ENCODE peak calls at places on chromosomes 2 and 18, in six cellular contexts. P is A673, X is heart right ventricle, Z is psoas muscle, F is tibial artery, B is breast epithelium. W is an unnamed sample. For H3K4me1 and H3K9me3, the result is how much of the 10 kb centered on the place peaks cover.

GRCh38 chr2:67974564-67975430 is 88.0 kb downstream of the C1D start:
- DNase-seq in X (peak), P (peak), Z (peak), B (peak), F (peak), W (no peak)

GRCh38 chr18:23542471-23542870 is 39.2 kb downstream of the RMC1 start:
- DNase-seq in Z (no peak), F (no peak), B (no peak), P (no peak), X (no peak), W (no peak)

GRCh38 chr18:63382843-63383242 is 15.8 kb upstream of the KDSR start:
- DNase-seq in F (no peak), P (no peak), B (no peak), X (no peak), Z (no peak), W (no peak)

GRCh38 chr2:238203104-238203972 is at the start of gene ILKAP:
- DNase-seq in Z (peak), X (peak), B (peak), F (peak), P (peak), W (peak)

GRCh38 chr2:128425731-128426620 is 107.3 kb upstream of the HS6ST1 start:
- DNase-seq in X (no peak), F (no peak), B (no peak), P (no peak), Z (no peak), W (peak)

GRCh38 chr2:237322564-237322963 is 91.4 kb downstream of the COL6A3 start:
- DNase-seq in F (no peak), P (no peak), B (no peak), X (no peak), Z (no peak), W (no peak)

GRCh38 chr2:138877421-138877820 is 97.2 kb upstream of the NXPH2 start:
- DNase-seq in P (peak), X (no peak), Z (no peak), F (no peak), B (no peak), W (no peak)

GRCh38 chr2:167898297-167898696 is 349.1 kb downstream of the STK39 start:
- DNase-seq in Z (no peak), P (no peak), F (no peak), X (no peak), B (no peak), W (no peak)

GRCh38 chr2:230060672-230061293 is 7.9 kb downstream of the SLC16A14 start:
- DNase-seq in F (no peak), P (no peak), X (no peak), B (no peak), Z (no peak), W (no peak)

GRCh38 chr2:10171006-10171800 is 48.7 kb downstream of the RRM2 start:
- DNase-seq in P (no peak), F (no peak), Z (no peak), B (no peak), X (no peak), W (no peak)

GRCh38 chr18:27750014-27750413 is 426.9 kb downstream of the CDH2 start:
- DNase-seq in B (no peak), Z (no peak), X (no peak), F (no peak), P (peak), W (peak)

GRCh38 chr18:75548353-75548752 is 120.8 kb upstream of the SMIM21 start:
- DNase-seq in P (peak), B (no peak), F (no peak), X (no peak), Z (no peak), W (no peak)

GRCh38 chr18:46073474-46074331 is 1.6 kb upstream of the PSTPIP2 start:
- DNase-seq in Z (no peak), F (no peak), P (peak), B (no peak), X (no peak), W (no peak)

GRCh38 chr2:163347982-163348842 is 387.6 kb downstream of the FIGN start:
- DNase-seq in X (peak), Z (peak), P (peak), F (peak), B (peak), W (no peak)

GRCh38 chr2:199463708-199464613 is 6.2 kb upstream of the SATB2 start:
- DNase-seq in B (no peak), X (no peak), F (no peak), P (peak), Z (no peak), W (no peak)

GRCh38 chr18:68429809-68430208 is 285.1 kb downstream of the TMX3 start:
- DNase-seq in Z (no peak), X (no peak), B (no peak), F (no peak), P (no peak), W (no peak)

GRCh38 chr2:120385355-120386127 is 39.6 kb downstream of the INHBB start:
- DNase-seq in Z (no peak), F (no peak), X (no peak), B (no peak), P (peak), W (no peak)

GRCh38 chr18:52131845-52132244 is 208.2 kb upstream of the DCC start:
- DNase-seq in F (no peak), B (no peak), X (no peak), Z (no peak), P (no peak), W (no peak)

GRCh38 chr2:185050804-185051203 is 452.5 kb downstream of the ZNF804A start:
- DNase-seq in Z (no peak), B (no peak), X (no peak), F (no peak), P (no peak), W (no peak)

GRCh38 chr2:100239513-100240210 is 82.6 kb downstream of the LONRF2 start:
- DNase-seq in P (no peak), B (no peak), F (no peak), Z (no peak), X (no peak), W (no peak)

GRCh38 chr2:146940016-146940685 is 904.7 kb upstream of the ACVR2A start:
- DNase-seq in B (no peak), X (no peak), P (no peak), F (no peak), Z (no peak), W (no peak)

GRCh38 chr2:237581326-237581725 is 9.2 kb downstream of the RAB17 start:
- DNase-seq in F (no peak), P (no peak), B (no peak), Z (no peak), X (no peak), W (no peak)

GRCh38 chr2:230660294-230661060 is 52.2 kb upstream of the CAB39 start:
- DNase-seq in P (no peak), F (peak), X (peak), B (peak), Z (peak), W (no peak)

GRCh38 chr2:73297151-73297559 is 3.8 kb upstream of the EGR4 start:
- DNase-seq in X (no peak), B (no peak), Z (no peak), P (no peak), F (no peak), W (no peak)

GRCh38 chr18:61892683-61893303 is at the start of gene RNF152:
- DNase-seq in X (peak), B (no peak), P (peak), Z (peak), F (peak), W (peak)

GRCh38 chr2:126187665-126188064 is 468.3 kb upstream of the GYPC start:
- DNase-seq in X (no peak), B (no peak), F (no peak), P (no peak), Z (no peak), W (no peak)

GRCh38 chr2:70799706-70800105 is 9.3 kb upstream of the FIGLA start:
- DNase-seq in Z (no peak), X (no peak), B (no peak), F (no peak), P (no peak), W (no peak)

GRCh38 chr2:199659207-199659606 is 191.8 kb downstream of the FTCDNL1 start:
- DNase-seq in P (peak), Z (peak), B (no peak), X (peak), F (no peak), W (no peak)

GRCh38 chr2:74571058-74571457 is 16.5 kb downstream of the DOK1 start:
- DNase-seq in F (no peak), X (no peak), P (no peak), Z (no peak), B (no peak), W (no peak)

GRCh38 chr2:71613566-71613952 is 160.2 kb downstream of the DYSF start:
- DNase-seq in F (no peak), P (no peak), Z (peak), X (no peak), B (peak), W (no peak)

GRCh38 chr2:88201811-88202169 is 31.6 kb downstream of the THNSL2 start:
- DNase-seq in X (no peak), B (no peak), Z (no peak), F (no peak), P (no peak), W (no peak)

GRCh38 chr2:148132400-148132799 is 111.5 kb downstream of the MBD5 start:
- DNase-seq in F (no peak), Z (no peak), B (no peak), X (no peak), P (no peak), W (no peak)

DNA sequence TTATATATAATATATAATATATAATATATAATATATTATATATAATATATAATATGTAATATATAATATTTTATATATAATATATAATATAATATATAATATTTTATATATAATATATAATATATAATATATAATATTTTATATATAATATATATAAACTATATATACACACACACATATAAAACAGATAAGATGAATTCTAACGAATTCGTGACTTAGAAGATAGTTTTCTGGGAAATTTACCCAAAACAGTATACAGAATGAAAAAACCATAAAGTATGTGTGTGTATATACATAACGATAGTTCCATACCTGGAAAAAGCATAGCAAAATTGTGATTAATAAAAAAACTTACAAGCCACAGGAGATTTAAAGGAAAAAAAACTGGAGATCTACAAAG is 80.6 kb downstream of the THADA start:
- DNase-seq in B (no peak), Z (no peak), F (no peak), X (no peak), P (no peak), W (no peak)
- H3K4me1 ChIP-seq in B (under half), Z (half or more), F (half or more), X (under half), P (under half), W (half or more)

DNA sequence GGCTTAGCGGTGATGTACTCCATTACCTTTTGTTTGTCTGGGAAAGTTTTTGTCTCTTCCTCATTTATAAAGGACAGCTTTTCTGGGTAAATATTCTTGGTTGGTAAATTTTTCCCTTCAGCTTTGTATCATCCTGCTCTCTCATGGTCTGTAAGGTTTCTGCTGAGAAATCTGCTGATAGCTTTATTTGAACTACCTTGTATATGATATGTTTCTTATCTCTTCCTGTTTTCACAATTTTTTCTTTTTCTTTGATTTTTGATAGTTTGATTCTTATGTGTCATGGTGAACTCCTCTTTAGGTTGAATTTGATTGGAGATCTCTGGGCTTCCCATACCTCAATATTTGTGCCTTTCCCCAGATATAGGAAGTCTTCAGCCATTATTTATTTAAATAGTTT is 44.7 kb downstream of the MSTN start:
- DNase-seq in Z (no peak), B (no peak), X (no peak), F (no peak), P (no peak), W (no peak)
- H3K9me3 ChIP-seq in Z (under half), B (under half), X (under half), F (under half), P (under half), W (under half)

DNA sequence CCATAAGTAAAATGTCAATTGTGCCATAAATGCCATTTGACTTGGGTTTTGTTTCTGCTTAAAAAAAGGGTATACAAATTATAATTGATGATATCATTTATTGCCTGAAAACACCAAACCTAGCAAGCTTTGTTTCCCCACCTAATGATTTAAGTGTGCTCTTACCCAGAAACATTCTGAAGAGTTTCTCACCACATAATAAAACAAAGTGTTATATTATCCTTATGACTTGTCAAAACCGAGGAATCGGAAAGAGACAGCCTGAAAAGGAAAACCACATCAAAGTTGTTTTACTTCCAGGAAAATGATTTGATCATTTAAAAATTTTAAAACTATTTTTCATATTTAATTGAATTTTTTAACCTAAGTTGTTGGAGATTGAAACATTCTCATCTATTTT is 170.5 kb upstream of the SLC39A10 start:
- DNase-seq in Z (no peak), X (no peak), F (no peak), P (no peak), B (no peak), W (no peak)
- H3K4me1 ChIP-seq in Z (under half), X (under half), F (under half), P (under half), B (under half), W (under half)

GRCh38 chr2:181879295-181879694 is 12.2 kb upstream of the ITPRID2 start:
- DNase-seq in P (no peak), B (no peak), F (no peak), Z (no peak), X (no peak), W (no peak)
- H3K9me3 ChIP-seq in P (under half), B (under half), F (under half), Z (under half), X (under half), W (under half)

GRCh38 chr2:7373156-7373555 is 455.9 kb downstream of the RNF144A start:
- DNase-seq in Z (no peak), F (no peak), X (no peak), P (no peak), B (no peak), W (no peak)
- H3K4me1 ChIP-seq in Z (under half), F (under half), X (under half), P (under half), B (under half), W (under half)

GRCh38 chr18:78739843-78740677 is 239.6 kb upstream of the SALL3 start:
- DNase-seq in X (no peak), F (no peak), B (no peak), P (no peak), Z (no peak), W (no peak)

GRCh38 chr18:78740876-78741275 is 238.7 kb upstream of the SALL3 start:
- DNase-seq in X (no peak), P (no peak), F (no peak), Z (no peak), B (no peak), W (peak)

GRCh38 chr18:78741381-78742340 is 238.0 kb upstream of the SALL3 start:
- DNase-seq in X (no peak), F (no peak), B (no peak), Z (no peak), P (peak), W (no peak)

GRCh38 chr18:78742346-78742745 is 237.3 kb upstream of the SALL3 start:
- DNase-seq in F (no peak), P (no peak), B (no peak), Z (no peak), X (no peak), W (no peak)

DNA sequence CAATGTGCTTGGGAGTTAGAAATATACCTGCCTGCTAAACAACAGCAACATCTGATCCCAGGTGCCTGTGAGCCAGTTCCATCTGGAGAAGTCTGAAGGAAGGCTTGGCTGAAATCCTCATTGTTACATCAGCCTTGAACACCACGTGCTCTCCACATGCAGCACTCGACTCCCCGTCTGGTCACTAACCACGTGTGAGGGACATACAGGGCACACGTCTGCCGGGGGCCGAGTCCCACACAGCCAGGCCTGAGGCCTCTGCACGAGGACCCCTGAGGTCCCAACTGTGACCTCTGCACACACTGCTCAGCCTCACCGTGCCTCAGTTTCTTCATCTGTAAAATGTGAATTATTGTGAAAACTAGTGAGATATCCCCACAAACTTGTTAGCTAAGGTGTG is 236.5 kb upstream of the SALL3 start:
- DNase-seq in B (no peak), F (no peak), Z (no peak), P (no peak), X (no peak), W (no peak)
- H3K9me3 ChIP-seq in B (under half), F (under half), Z (under half), P (under half), X (under half), W (under half)

GRCh38 chr2:101675512-101675911 is 22.0 kb upstream of the MAP4K4 start:
- DNase-seq in X (no peak), B (no peak), Z (no peak), F (no peak), P (no peak), W (no peak)
- H3K4me1 ChIP-seq in X (under half), B (under half), Z (under half), F (under half), P (under half), W (under half)

GRCh38 chr2:15813481-15814266 is 126.7 kb upstream of the MYCN start:
- DNase-seq in B (no peak), Z (no peak), X (no peak), P (no peak), F (no peak), W (no peak)

GRCh38 chr2:15812187-15812830 is 128.0 kb upstream of the MYCN start:
- DNase-seq in B (no peak), F (no peak), P (no peak), Z (no peak), X (no peak), W (no peak)

GRCh38 chr2:15814946-15815345 is 125.4 kb upstream of the MYCN start:
- DNase-seq in Z (no peak), X (no peak), P (no peak), F (no peak), B (no peak), W (no peak)

GRCh38 chr2:15816226-15816625 is 124.1 kb upstream of the MYCN start:
- DNase-seq in B (no peak), Z (no peak), F (no peak), X (no peak), P (no peak), W (no peak)

DNA sequence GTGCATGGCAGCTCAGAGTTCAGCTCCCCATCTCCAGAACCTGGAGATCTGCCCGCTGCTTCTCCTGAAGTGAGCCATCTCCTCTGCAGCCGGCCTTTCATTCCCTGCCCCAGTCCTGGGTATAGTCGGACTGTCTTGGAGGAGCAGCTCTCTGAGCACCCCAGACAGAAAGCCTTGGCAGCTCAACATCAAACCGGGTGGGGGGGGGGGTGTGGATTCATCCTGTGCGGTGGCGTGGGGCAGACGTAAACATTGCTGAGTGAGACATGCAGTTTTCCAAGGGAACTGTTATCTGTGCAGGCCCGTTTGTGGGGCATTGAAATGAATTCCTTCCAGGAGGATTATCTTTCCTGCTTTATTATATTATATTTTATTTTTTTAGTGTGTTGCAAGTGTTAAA is 125.9 kb upstream of the MYCN start:
- DNase-seq in B (no peak), X (no peak), P (no peak), F (no peak), Z (no peak), W (no peak)
- H3K9me3 ChIP-seq in B (under half), X (under half), P (under half), F (under half), Z (under half), W (under half)

DNA sequence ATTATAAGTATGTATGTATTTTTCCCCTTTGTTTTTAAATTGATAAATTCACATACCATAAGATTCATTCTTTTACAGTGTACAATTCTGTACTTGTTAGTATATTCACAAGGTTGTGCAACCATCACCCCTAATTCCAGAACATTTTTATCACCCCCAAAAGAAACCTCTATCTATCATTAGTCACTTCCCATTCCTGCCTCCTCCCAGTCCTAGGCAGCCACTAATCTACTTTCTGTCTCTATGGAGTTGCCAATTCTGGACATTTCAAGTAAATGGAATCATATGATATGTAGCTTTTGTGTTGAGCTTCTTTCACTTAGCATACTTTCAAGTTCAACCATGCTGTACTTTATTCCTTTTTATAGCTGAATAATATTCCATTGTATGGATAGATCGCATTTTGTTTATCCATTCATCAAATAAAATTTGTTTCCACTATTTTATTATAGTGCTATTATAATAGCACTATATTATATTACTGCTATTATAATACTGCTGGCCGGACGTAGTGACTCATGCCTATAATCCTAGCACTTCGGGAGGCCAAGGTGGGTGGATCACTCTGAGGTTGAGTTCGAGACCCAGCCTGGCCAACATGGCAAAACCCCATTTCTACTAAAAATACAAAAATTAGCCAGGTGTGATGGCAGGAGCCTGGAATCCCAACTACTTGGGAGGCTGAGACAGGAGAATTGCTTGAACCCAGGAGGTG is 10.9 kb downstream of the STARD7 start:
- DNase-seq in Z (no peak), P (no peak), X (no peak), B (no peak), F (no peak), W (no peak)
- H3K4me1 ChIP-seq in Z (half or more), P (under half), X (under half), B (under half), F (under half), W (under half)

GRCh38 chr2:4152051-4152450 is 448.7 kb downstream of the DCDC2C start:
- DNase-seq in B (no peak), X (no peak), Z (no peak), P (peak), F (no peak), W (no peak)

GRCh38 chr2:4151521-4151920 is 448.1 kb downstream of the DCDC2C start:
- DNase-seq in P (peak), F (no peak), Z (no peak), X (no peak), B (no peak), W (no peak)
- H3K9me3 ChIP-seq in P (under half), F (under half), Z (under half), X (under half), B (under half), W (under half)